ENCODE peak calls at places on chromosomes 12 and 14, in five cellular contexts. D, C, U, H and N are unnamed samples.

GRCh38 chr12:113273053-113273725 is 51.9 kb downstream of the TPCN1 start:
- DNase-seq in D (peak; percentile 36), C (no peak), U (no peak), H (no peak), N (no peak)

GRCh38 chr12:75260316-75260715 is 50.7 kb upstream of the KCNC2 start:
- DNase-seq in D (no peak), C (no peak), U (no peak), H (no peak), N (no peak)

GRCh38 chr12:76883151-76883550 is 4.3 kb upstream of the CSRP2 start:
- DNase-seq in D (peak; percentile 84), C (no peak), U (no peak), H (no peak), N (no peak)

GRCh38 chr14:77439861-77440260 is 16.5 kb upstream of the NOXRED1 start:
- DNase-seq in D (no peak), C (no peak), U (no peak), H (no peak), N (no peak)

GRCh38 chr12:93812616-93813015 is 135.4 kb downstream of the CRADD start:
- DNase-seq in D (no peak), C (no peak), U (no peak), H (no peak), N (no peak)

GRCh38 chr12:75081305-75081704 is 128.3 kb downstream of the KCNC2 start:
- DNase-seq in D (no peak), C (no peak), U (no peak), H (no peak), N (no peak)

GRCh38 chr12:3950714-3951320 is 77.6 kb upstream of the PARP11 start:
- DNase-seq in D (no peak), C (no peak), U (no peak), H (no peak), N (no peak)

GRCh38 chr14:79585845-79586244 is 625.5 kb downstream of the DIO2 start:
- DNase-seq in D (peak; percentile 55), C (peak; percentile 24), U (no peak), H (no peak), N (no peak)

GRCh38 chr12:117214797-117215196 is 24.5 kb upstream of the FBXO21 start:
- DNase-seq in D (no peak), C (no peak), U (no peak), H (no peak), N (no peak)

GRCh38 chr12:65595016-65595560 is 229.2 kb upstream of the HMGA2 start:
- DNase-seq in D (no peak), C (no peak), U (no peak), H (no peak), N (no peak)

GRCh38 chr12:3705349-3705675 is 47.6 kb downstream of the CRACR2A start:
- DNase-seq in D (no peak), C (no peak), U (no peak), H (no peak), N (no peak)

GRCh38 chr14:99245541-99246511 is 26.2 kb downstream of the BCL11B start:
- DNase-seq in D (no peak), C (no peak), U (no peak), H (no peak), N (no peak)

GRCh38 chr14:46344327-46344937 is 307.1 kb downstream of the RPL10L start:
- DNase-seq in D (no peak), C (peak; percentile 31), U (peak; percentile 0), H (peak; percentile 2), N (peak; percentile 3)

GRCh38 chr12:76636141-76636692 is 76.6 kb upstream of the OSBPL8 start:
- DNase-seq in D (peak; percentile 40), C (no peak), U (no peak), H (no peak), N (peak; percentile 60)

GRCh38 chr14:51464411-51464810 is 187.3 kb upstream of the FRMD6 start:
- DNase-seq in D (no peak), C (no peak), U (no peak), H (no peak), N (no peak)

GRCh38 chr14:90483551-90483950 is 86.7 kb downstream of the CALM1 start:
- DNase-seq in D (no peak), C (no peak), U (no peak), H (no peak), N (no peak)

GRCh38 chr12:120397827-120398563 is 29.0 kb upstream of the MSI1 start:
- DNase-seq in D (no peak), C (no peak), U (no peak), H (no peak), N (no peak)

GRCh38 chr12:113120670-113121370 is 14.7 kb downstream of the RASAL1 start:
- DNase-seq in D (no peak), C (peak; percentile 31), U (peak; percentile 51), H (no peak), N (no peak)

GRCh38 chr14:54189358-54190354 is 207.2 kb upstream of the CDKN3 start:
- DNase-seq in D (peak; percentile 83), C (peak; percentile 55), U (no peak), H (no peak), N (no peak)

GRCh38 chr14:105204206-105204930 is 23.3 kb upstream of the NUDT14 start:
- DNase-seq in D (no peak), C (peak; percentile 46), U (no peak), H (no peak), N (no peak)

GRCh38 chr14:80005561-80005960 is 205.7 kb downstream of the DIO2 start:
- DNase-seq in D (no peak), C (no peak), U (no peak), H (no peak), N (no peak)

GRCh38 chr14:95953111-95953724 is 76.6 kb downstream of the TUNAR start:
- DNase-seq in D (no peak), C (no peak), U (no peak), H (no peak), N (no peak)

GRCh38 chr12:79615596-79616560 is 74.9 kb downstream of the PAWR start:
- DNase-seq in D (no peak), C (no peak), U (no peak), H (peak; percentile 21), N (no peak)

GRCh38 chr12:43758247-43758727 is 303 bp downstream of the PUS7L start:
- DNase-seq in D (peak; percentile 38), C (no peak), U (peak; percentile 47), H (peak; percentile 17), N (peak; percentile 43)

GRCh38 chr12:28223853-28224252 is 33.6 kb downstream of the CCDC91 start:
- DNase-seq in D (no peak), C (no peak), U (no peak), H (no peak), N (no peak)

GRCh38 chr12:14896477-14897184 is 11.0 kb upstream of the MGP start:
- DNase-seq in D (peak; percentile 79), C (no peak), U (no peak), H (no peak), N (peak; percentile 55)

GRCh38 chr14:35285168-35285990 is 6.8 kb upstream of the PSMA6 start:
- DNase-seq in D (peak; percentile 8), C (no peak), U (no peak), H (peak; percentile 95), N (no peak)

GRCh38 chr14:49940805-49941421 is 48.0 kb downstream of the ARF6 start:
- DNase-seq in D (peak; percentile 64), C (peak; percentile 29), U (no peak), H (no peak), N (no peak)

GRCh38 chr12:51809193-51809592 is 39.3 kb downstream of the FIGNL2 start:
- DNase-seq in D (no peak), C (no peak), U (no peak), H (no peak), N (no peak)

GRCh38 chr14:78202178-78202577 is 32.0 kb downstream of the NRXN3 start:
- DNase-seq in D (no peak), C (no peak), U (no peak), H (no peak), N (no peak)

GRCh38 chr12:124031058-124031457 is 58.0 kb downstream of the ZNF664 start:
- DNase-seq in D (peak; percentile 33), C (no peak), U (no peak), H (no peak), N (no peak)

GRCh38 chr12:124857921-124858461 is 5.7 kb downstream of the SCARB1 start:
- DNase-seq in D (no peak), C (no peak), U (no peak), H (no peak), N (no peak)

GRCh38 chr14:76293221-76293620 is 82.7 kb upstream of the ESRRB start:
- DNase-seq in D (no peak), C (no peak), U (no peak), H (no peak), N (no peak)

GRCh38 chr14:102971836-102972606 is 49.6 kb downstream of the AMN start:
- DNase-seq in D (no peak), C (no peak), U (no peak), H (no peak), N (no peak)

GRCh38 chr14:102968306-102968705 is 45.8 kb downstream of the AMN start:
- DNase-seq in D (no peak), C (no peak), U (no peak), H (no peak), N (no peak)

GRCh38 chr14:102969060-102969791 is 46.8 kb downstream of the AMN start:
- DNase-seq in D (no peak), C (no peak), U (no peak), H (no peak), N (no peak)

GRCh38 chr14:102971314-102971713 is 48.9 kb downstream of the AMN start:
- DNase-seq in D (no peak), C (no peak), U (no peak), H (no peak), N (no peak)

DNA sequence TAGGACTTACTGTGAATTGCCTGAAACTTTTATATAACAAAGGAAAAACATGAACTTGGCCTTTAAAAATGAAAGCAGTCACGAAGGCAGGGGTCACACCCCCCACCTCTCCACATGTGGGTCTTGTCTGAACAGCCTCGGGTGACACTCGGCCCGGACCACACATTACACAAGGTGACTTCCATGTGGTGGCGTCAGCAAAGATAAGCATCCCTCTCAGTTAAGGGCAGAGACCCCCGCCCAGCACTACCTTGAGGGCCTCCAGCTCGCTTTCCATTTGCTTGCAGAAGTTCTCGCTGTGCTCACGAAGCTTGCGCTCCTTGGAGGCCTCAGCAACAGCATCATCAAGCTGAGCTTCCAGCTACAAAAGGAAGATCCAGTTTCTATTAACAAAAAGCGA is 47.4 kb downstream of the AMN start:
- DNase-seq in D (no peak), C (no peak), U (no peak), H (no peak), N (no peak)
- TF ChIP-seq RCOR1 in D (no peak), C (no peak), U (no peak), H (no peak), N (no peak)

GRCh38 chr12:13039557-13039956 is 4.6 kb upstream of the FAM234B start:
- DNase-seq in D (no peak), C (no peak), U (no peak), H (no peak), N (no peak)
- TF ChIP-seq RCOR1 in D (no peak), C (no peak), U (no peak), H (no peak), N (no peak)

GRCh38 chr14:44204061-44204815 is 302.8 kb downstream of the FSCB start:
- DNase-seq in D (no peak), C (no peak), U (no peak), H (no peak), N (no peak)
- TF ChIP-seq RCOR1 in D (no peak), C (no peak), U (no peak), H (no peak), N (no peak)

DNA sequence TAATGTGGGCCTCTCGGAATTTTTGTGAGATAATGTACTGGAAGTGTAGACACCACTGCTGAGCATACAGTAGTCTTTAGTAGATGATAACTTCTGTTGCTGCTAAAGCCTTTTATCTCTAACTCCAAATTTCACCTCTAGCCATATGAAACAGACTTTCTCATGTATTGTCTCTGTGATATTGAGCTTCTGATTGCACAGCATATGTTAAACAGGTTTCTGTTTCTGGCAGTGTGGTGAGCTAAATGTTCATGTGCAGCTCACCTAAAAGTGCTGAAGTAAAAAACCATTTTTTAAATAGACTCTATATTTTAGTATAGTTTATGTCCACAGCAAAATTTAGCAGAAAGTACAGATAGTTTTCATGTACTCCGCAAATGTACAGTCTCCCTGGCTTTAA is 89.3 kb upstream of the ALX1 start:
- DNase-seq in D (no peak), C (no peak), U (no peak), H (no peak), N (no peak)
- TF ChIP-seq RCOR1 in D (no peak), C (no peak), U (no peak), H (no peak), N (no peak)